ENCODE peak calls at places on chromosomes 7 and 10, in eight cellular contexts. S is dorsolateral prefrontal cortex, T is mammary epithelial cell, W is hepatocyte, K is ovary, I is brain microvascular endothelial cell, H is neural progenitor cell, Y is cardiac fibroblast. Q is an unnamed sample.

GRCh38 chr10:100515612-100516011 is 4.0 kb downstream of the SEC31B start:
- DNase-seq in S (no peak), T (no peak), W (no peak), K (no peak), I (no peak), H (no peak), Y (no peak), Q (no peak)

GRCh38 chr7:55162476-55162875 is 143.7 kb downstream of the EGFR start:
- DNase-seq in S (no peak), T (no peak), W (no peak), K (no peak), I (no peak), H (no peak), Y (no peak), Q (no peak)

GRCh38 chr7:65953321-65953720 is 28.7 kb downstream of the GUSB start:
- DNase-seq in S (no peak), T (no peak), W (no peak), K (no peak), I (no peak), H (no peak), Y (no peak), Q (no peak)

GRCh38 chr7:108077714-108078113 is 52.4 kb downstream of the LAMB4 start:
- DNase-seq in S (no peak), T (no peak), W (no peak), K (no peak), I (no peak), H (no peak), Y (no peak), Q (no peak)

GRCh38 chr10:11804336-11804735 is 18.8 kb upstream of the PROSER2 start:
- DNase-seq in S (peak; percentile 17), T (no peak), W (no peak), K (no peak), I (no peak), H (no peak), Y (no peak), Q (no peak)

GRCh38 chr10:89609730-89610393 is 35.2 kb downstream of the PANK1 start:
- DNase-seq in S (no peak), T (no peak), W (peak; percentile 22), K (no peak), I (no peak), H (no peak), Y (no peak), Q (no peak)

GRCh38 chr10:86288695-86289576 is 77.7 kb downstream of the GRID1 start:
- DNase-seq in S (no peak), T (no peak), W (no peak), K (no peak), I (no peak), H (no peak), Y (no peak), Q (no peak)

GRCh38 chr10:95297402-95297801 is 6.6 kb upstream of the PDLIM1 start:
- DNase-seq in S (no peak), T (no peak), W (no peak), K (no peak), I (no peak), H (no peak), Y (no peak), Q (no peak)

GRCh38 chr7:69365588-69366241 is 232.6 kb upstream of the AUTS2 start:
- DNase-seq in S (no peak), T (no peak), W (peak; percentile 61), K (no peak), I (no peak), H (no peak), Y (no peak), Q (peak; percentile 91)

GRCh38 chr7:492714-493065 is 27.0 kb downstream of the PDGFA start:
- DNase-seq in S (no peak), T (no peak), W (no peak), K (no peak), I (no peak), H (no peak), Y (no peak), Q (no peak)

GRCh38 chr10:62652114-62652513 is 152.4 kb upstream of the ADO start:
- DNase-seq in S (no peak), T (peak; percentile 77), W (no peak), K (no peak), I (peak; percentile 54), H (no peak), Y (no peak), Q (peak; percentile 49)

GRCh38 chr7:144780071-144780608 is 55.7 kb downstream of the TPK1 start:
- DNase-seq in S (no peak), T (peak; percentile 61), W (no peak), K (no peak), I (no peak), H (no peak), Y (peak; percentile 22), Q (peak; percentile 56)

GRCh38 chr10:62811159-62811875 is 4.8 kb downstream of the EGR2 start:
- DNase-seq in S (no peak), T (no peak), W (no peak), K (no peak), I (no peak), H (no peak), Y (no peak), Q (no peak)

GRCh38 chr10:124152781-124153600 is 59.6 kb upstream of the CHST15 start:
- DNase-seq in S (no peak), T (peak; percentile 98), W (peak; percentile 75), K (no peak), I (peak; percentile 86), H (no peak), Y (peak; percentile 81), Q (peak; percentile 82)

GRCh38 chr10:72344932-72345331 is 9.8 kb downstream of the DNAJB12 start:
- DNase-seq in S (no peak), T (no peak), W (no peak), K (no peak), I (no peak), H (no peak), Y (no peak), Q (no peak)

GRCh38 chr10:48469516-48470020 is 135.3 kb downstream of the ARHGAP22 start:
- DNase-seq in S (peak; percentile 10), T (no peak), W (no peak), K (no peak), I (no peak), H (no peak), Y (no peak), Q (no peak)

DNA sequence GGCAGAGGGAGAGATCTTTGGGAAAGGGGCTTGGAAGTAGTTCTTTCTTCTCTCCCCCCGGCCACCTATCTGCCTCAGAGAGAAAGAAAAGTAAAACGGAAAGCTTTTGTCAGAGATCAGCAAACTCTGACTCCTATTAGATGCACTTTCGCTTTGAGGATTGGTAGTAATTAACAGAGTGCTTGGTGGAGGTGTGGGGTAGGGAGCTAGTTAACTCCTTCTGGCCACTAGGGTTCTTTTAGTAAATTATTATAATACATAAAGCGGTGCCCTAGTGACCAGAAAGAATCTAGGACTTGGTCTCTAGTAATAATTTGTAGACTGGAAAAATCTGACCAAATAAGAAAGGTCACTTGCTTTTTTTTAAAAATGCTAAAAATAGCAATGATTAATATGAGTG is 54.6 kb downstream of the CPVL start:
- DNase-seq in S (no peak), T (peak; percentile 14), W (no peak), K (no peak), I (no peak), H (peak; percentile 11), Y (peak; percentile 43), Q (peak; percentile 10)
- TF ChIP-seq CTCF in S (no peak), T (peak; percentile 7), W (no peak), K (no peak), I (peak; percentile 7), H (peak; percentile 29), Y (no peak), Q (no peak)

DNA sequence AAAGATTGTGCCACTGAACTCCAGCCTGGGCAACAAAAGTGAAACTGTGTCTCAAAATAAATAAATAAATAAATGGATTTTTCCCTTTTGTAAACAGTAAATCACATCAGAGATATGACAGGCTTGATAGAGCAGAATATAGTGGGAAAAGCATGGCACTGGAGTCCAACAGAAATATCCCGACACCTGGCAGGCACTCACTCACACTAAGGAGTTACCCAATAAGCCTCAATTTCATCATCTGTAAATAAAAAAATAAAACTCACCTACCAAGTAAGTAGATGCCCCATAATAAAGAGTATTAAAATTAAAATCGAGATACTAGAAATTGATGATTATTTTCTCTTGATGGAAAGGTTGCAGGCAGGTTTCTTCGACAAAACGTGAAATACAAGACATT is 1.7 kb downstream of the ATE1 start:
- DNase-seq in S (no peak), T (no peak), W (no peak), K (no peak), I (no peak), H (no peak), Y (no peak), Q (no peak)
- H3K4me3 ChIP-seq in S (peak overlapping the region; percentile 97), T (no peak overlapping the region), W (peak overlapping the region; percentile 76), K (peak overlapping the region; percentile 90), I (no peak overlapping the region), H (peak overlapping the region; percentile 88), Y (no peak overlapping the region), Q (no peak overlapping the region)

GRCh38 chr7:50595538-50596102 is 30.4 kb upstream of the DDC start:
- DNase-seq in S (no peak), T (peak; percentile 49), W (peak; percentile 37), K (peak; percentile 68), I (peak; percentile 54), H (peak; percentile 66), Y (peak; percentile 81), Q (peak; percentile 76)
- TF ChIP-seq CTCF in S (peak; percentile 36), T (peak; percentile 54), W (peak; percentile 36), K (no peak), I (peak; percentile 75), H (peak; percentile 58), Y (peak; percentile 69), Q (peak; percentile 59)

GRCh38 chr10:14652067-14652466 is 122.6 kb downstream of the FAM107B start:
- DNase-seq in S (no peak), T (no peak), W (peak; percentile 42), K (no peak), I (no peak), H (no peak), Y (no peak), Q (no peak)

GRCh38 chr10:14648936-14649335 is 125.8 kb downstream of the FAM107B start:
- DNase-seq in S (no peak), T (peak; percentile 74), W (no peak), K (no peak), I (no peak), H (no peak), Y (no peak), Q (no peak)

GRCh38 chr10:14649739-14650138 is 125.0 kb downstream of the FAM107B start:
- DNase-seq in S (no peak), T (no peak), W (no peak), K (no peak), I (no peak), H (no peak), Y (no peak), Q (no peak)

GRCh38 chr10:14645239-14645960 is 129.3 kb downstream of the FAM107B start:
- DNase-seq in S (no peak), T (no peak), W (no peak), K (no peak), I (no peak), H (no peak), Y (no peak), Q (no peak)

DNA sequence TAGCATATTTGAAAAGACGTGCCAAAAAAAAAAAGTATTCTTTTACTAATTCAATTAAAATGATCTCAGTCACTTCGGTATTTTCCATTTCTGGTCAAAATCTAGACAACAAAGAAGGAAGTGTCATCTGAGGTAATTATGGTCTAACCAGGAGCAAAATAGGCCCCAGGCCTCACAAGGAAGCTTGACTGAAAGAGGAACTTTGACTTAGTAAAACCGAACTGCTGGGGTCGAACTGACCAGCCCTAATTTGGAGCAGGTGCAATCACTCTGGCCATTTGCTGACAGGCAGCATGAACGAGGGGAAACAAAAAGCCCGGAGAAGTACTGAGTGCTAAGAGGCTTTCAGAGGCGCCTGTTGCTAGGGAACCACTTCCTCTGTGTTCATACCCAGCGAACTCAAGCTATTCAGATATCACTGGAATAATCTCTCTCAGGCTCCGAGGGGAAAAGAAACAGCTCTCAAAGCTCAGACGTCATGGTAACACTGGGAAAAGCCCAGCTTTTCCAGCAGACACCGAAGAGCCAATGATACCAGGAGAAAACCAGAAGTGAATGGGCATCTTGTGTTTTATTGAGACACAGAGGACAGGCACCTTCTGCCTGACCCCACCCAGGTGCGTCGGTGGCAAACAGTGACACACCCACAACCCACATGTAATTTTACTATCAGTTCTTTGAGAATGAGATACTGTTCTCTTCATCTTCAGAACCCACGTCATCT is 126.5 kb downstream of the FAM107B start:
- DNase-seq in S (peak; percentile 59), T (peak; percentile 82), W (peak; percentile 87), K (peak; percentile 22), I (peak; percentile 88), H (peak; percentile 93), Y (peak; percentile 84), Q (peak; percentile 22)
- H3K4me3 ChIP-seq in S (peak overlapping the region; percentile 28), T (no peak overlapping the region), W (no peak overlapping the region), K (no peak overlapping the region), I (no peak overlapping the region), H (no peak overlapping the region), Y (no peak overlapping the region), Q (no peak overlapping the region)